ENCODE peak calls at places on chromosomes 11 and 22, in six cellular contexts. Q is GM23338, C is GM23248, E is MM.1S, S is PC-3, G is PC-9. B is an unnamed sample.

GRCh38 chr11:2693851-2694261 is 5.9 kb downstream of the KCNQ1OT1 start:
- DNase-seq in S (peak; percentile 10), E (no peak), C (peak; percentile 18), G (no peak), Q (peak; percentile 56), B (no peak)

GRCh38 chr22:45535400-45535799 is 32.7 kb downstream of the FBLN1 start:
- DNase-seq in E (no peak), S (no peak), G (no peak), Q (no peak), C (no peak), B (no peak)

GRCh38 chr11:118342503-118343161 is at the start of gene CD3D:
- DNase-seq in S (no peak), C (no peak), E (no peak), G (no peak), Q (peak; percentile 6), B (no peak)

GRCh38 chr11:64876226-64876750 is 2.1 kb downstream of the EHD1 start:
- DNase-seq in C (peak; percentile 43), Q (no peak), G (no peak), S (no peak), E (no peak), B (no peak)

GRCh38 chr11:81989093-81989492 is 744.6 kb downstream of the FAM181B start:
- DNase-seq in G (no peak), C (peak; percentile 45), Q (no peak), E (no peak), S (peak; percentile 7), B (no peak)

GRCh38 chr11:19246816-19247215 is 6.1 kb upstream of the E2F8 start:
- DNase-seq in E (no peak), C (no peak), S (no peak), G (no peak), Q (no peak), B (no peak)

GRCh38 chr11:68146010-68146540 is 24.9 kb upstream of the CHKA start:
- DNase-seq in G (peak; percentile 98), Q (no peak), S (peak; percentile 77), C (no peak), E (no peak), B (no peak)

GRCh38 chr11:45664376-45665205 is 831 bp downstream of the CHST1 start:
- DNase-seq in Q (peak; percentile 58), G (no peak), E (no peak), C (no peak), S (no peak), B (peak; percentile 50)

GRCh38 chr11:116636341-116636968 is 136.3 kb downstream of the BUD13 start:
- DNase-seq in E (no peak), C (no peak), Q (peak; percentile 38), G (no peak), S (no peak), B (no peak)

GRCh38 chr11:113296447-113297205 is 17.8 kb upstream of the TTC12 start:
- DNase-seq in E (peak; percentile 61), S (no peak), Q (peak; percentile 19), G (peak; percentile 50), C (no peak), B (no peak)

GRCh38 chr11:65918211-65919150 is at the start of gene C11orf68:
- DNase-seq in E (peak; percentile 45), C (peak; percentile 70), G (no peak), Q (peak; percentile 56), S (peak; percentile 50), B (no peak)
- H3K4me1 ChIP-seq in E (peaks cover 8% of the 10 kb centered on the region), C (peaks cover 49% of the 10 kb centered on the region), G (peaks cover 54% of the 10 kb centered on the region), Q (peaks cover 5% of the 10 kb centered on the region), S (peaks cover 52% of the 10 kb centered on the region), B (peaks cover 10% of the 10 kb centered on the region)

DNA sequence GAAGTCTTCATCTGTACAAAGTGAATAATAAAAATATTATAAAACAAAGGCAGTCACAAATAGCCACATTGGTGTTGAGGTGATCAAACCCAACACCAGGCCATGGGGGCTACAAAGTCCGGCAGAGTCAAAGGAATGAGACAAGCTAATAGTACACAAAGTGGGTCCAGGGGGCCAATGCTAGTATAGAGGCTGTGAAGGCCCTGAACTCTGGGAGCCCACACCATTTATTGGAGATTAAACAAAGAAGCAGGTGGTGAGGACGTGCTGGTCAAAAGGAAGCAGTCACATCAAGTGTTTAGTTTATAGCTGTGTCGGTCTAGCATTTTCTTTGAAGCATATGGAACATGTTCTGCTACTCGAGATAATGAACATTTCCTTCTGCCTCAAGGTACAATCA is 58.6 kb upstream of the CCT8L2 start:
- DNase-seq in E (no peak), G (no peak), Q (peak; percentile 13), C (no peak), S (no peak), B (no peak)
- H3F3A ChIP-seq in E (no peaks in the 10 kb centered on the region), G (no peaks in the 10 kb centered on the region), Q (no peaks in the 10 kb centered on the region), C (no peaks in the 10 kb centered on the region), S (no peaks in the 10 kb centered on the region), B (no peaks in the 10 kb centered on the region)

DNA sequence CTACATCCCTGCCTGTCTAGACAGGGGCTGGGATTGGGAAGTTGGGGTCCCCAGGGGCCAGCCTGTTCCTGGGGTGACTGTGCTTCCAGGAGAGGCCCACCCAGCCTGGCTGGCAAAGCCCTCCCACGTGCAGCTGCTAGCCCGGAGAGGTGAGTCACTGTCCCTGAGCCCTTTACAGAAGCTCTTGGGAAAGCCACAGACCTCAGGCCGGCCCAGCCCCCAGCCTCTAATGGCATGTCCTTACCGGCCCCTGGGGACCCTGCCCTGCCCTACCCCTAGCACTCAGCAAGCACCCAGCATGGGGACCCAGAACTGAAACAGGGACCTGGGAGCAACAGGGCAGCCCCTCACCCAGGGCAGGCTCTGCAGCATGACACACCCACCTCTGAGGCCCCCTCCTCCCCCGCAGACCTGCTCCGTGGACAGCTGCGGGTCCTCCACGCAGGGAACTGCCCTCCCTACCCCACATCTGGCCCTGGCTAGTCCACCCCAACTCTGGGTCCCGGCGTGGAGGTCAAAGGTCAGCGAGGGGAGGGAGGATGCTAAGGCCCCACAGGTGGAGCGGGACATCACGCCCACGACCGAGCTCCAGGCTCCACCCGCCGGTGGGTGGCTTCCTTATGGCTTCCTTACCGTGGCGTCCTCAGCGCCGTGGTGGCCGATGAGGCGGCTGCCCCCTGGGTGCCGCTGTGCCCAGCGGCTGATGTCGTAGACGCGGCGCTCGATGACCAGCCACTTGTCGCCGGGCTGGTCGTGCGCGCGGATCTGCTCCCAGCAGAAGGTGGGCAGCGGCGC is 612 bp downstream of the FADS3 start:
- DNase-seq in C (peak; percentile 95), G (peak; percentile 69), S (peak; percentile 76), E (no peak), Q (no peak), B (peak; percentile 71)
- TF ChIP-seq EZH2 in C (no peak), G (no peak), S (no peak), E (no peak), Q (no peak), B (no peak)

GRCh38 chr11:43986881-43987280 is 44.4 kb downstream of the C11orf96 start:
- DNase-seq in S (no peak), E (no peak), Q (no peak), G (no peak), C (no peak), B (no peak)

GRCh38 chr11:43989162-43989961 is 46.9 kb downstream of the C11orf96 start:
- DNase-seq in G (no peak), Q (peak; percentile 24), C (no peak), S (no peak), E (no peak), B (no peak)

GRCh38 chr11:43987384-43988039 is 45.1 kb downstream of the C11orf96 start:
- DNase-seq in G (no peak), C (peak; percentile 86), S (peak; percentile 48), E (no peak), Q (no peak), B (no peak)

GRCh38 chr11:43986327-43986726 is 43.9 kb downstream of the C11orf96 start:
- DNase-seq in G (no peak), C (no peak), E (no peak), Q (no peak), S (no peak), B (no peak)

GRCh38 chr11:43988040-43988793 is 45.8 kb downstream of the C11orf96 start:
- DNase-seq in E (no peak), G (no peak), S (peak; percentile 18), Q (no peak), C (no peak), B (no peak)
- H3K4me1 ChIP-seq in E (peaks cover 7% of the 10 kb centered on the region), G (no peaks in the 10 kb centered on the region), S (peaks cover 17% of the 10 kb centered on the region), Q (peaks cover 4% of the 10 kb centered on the region), C (peaks cover 17% of the 10 kb centered on the region), B (peaks cover 16% of the 10 kb centered on the region)

GRCh38 chr11:96303980-96304379 is 39.0 kb downstream of the MAML2 start:
- DNase-seq in C (peak; percentile 24), S (no peak), Q (no peak), E (no peak), G (no peak), B (no peak)
- H3F3A ChIP-seq in C (peaks cover 68% of the 10 kb centered on the region), S (peaks cover 23% of the 10 kb centered on the region), Q (no peaks in the 10 kb centered on the region), E (no peaks in the 10 kb centered on the region), G (peaks cover 62% of the 10 kb centered on the region), B (no peaks in the 10 kb centered on the region)

GRCh38 chr11:17693531-17693930 is 25.8 kb upstream of the MYOD1 start:
- DNase-seq in E (no peak), Q (no peak), S (no peak), C (no peak), G (no peak), B (no peak)

GRCh38 chr11:17696741-17697140 is 22.6 kb upstream of the MYOD1 start:
- DNase-seq in C (no peak), E (no peak), G (no peak), Q (no peak), S (no peak), B (no peak)

GRCh38 chr11:17694711-17695110 is 24.7 kb upstream of the MYOD1 start:
- DNase-seq in C (no peak), G (no peak), E (no peak), S (no peak), Q (no peak), B (no peak)

GRCh38 chr11:17697175-17697949 is 22.0 kb upstream of the MYOD1 start:
- DNase-seq in E (no peak), C (no peak), S (no peak), Q (no peak), G (no peak), B (no peak)

GRCh38 chr11:17695454-17696441 is 23.6 kb upstream of the MYOD1 start:
- DNase-seq in G (no peak), E (no peak), S (no peak), Q (peak; percentile 59), C (no peak), B (peak; percentile 85)
- TF ChIP-seq EZH2 in G (no peak), E (no peak), S (no peak), Q (no peak), C (no peak), B (no peak)